ENCODE peak calls at places on chromosomes 1 and 21, in ten cellular contexts. Q is colonic mucosa; J is CD4-positive, alpha-beta T cell; D is fibroblast of lung; O is astrocyte of the spinal cord; U is adrenal gland; C is stomach; H is neural crest cell; E is AG10803; S is cardiac muscle cell. K is an unnamed sample.

GRCh38 chr1:167122568-167122967 is 28.7 kb downstream of the STYXL2 start:
- DNase-seq in Q (no peak), J (no peak), D (no peak), O (no peak), U (no peak), C (no peak), H (no peak), E (no peak), S (no peak), K (no peak)

GRCh38 chr21:45152265-45152746 is 77.9 kb downstream of the ADARB1 start:
- DNase-seq in Q (peak), J (peak), D (no peak), O (peak), U (peak), C (peak), H (peak), E (no peak), S (no peak), K (no peak)

GRCh38 chr1:54507471-54507870 is 40.6 kb upstream of the ACOT11 start:
- DNase-seq in Q (no peak), J (no peak), D (no peak), O (no peak), U (no peak), C (no peak), H (no peak), E (no peak), S (no peak), K (no peak)

GRCh38 chr1:119808972-119809550 is 2.2 kb downstream of the REG4 start:
- DNase-seq in Q (peak), J (peak), D (peak), O (peak), U (peak), C (peak), H (peak), E (peak), S (peak), K (peak)

GRCh38 chr1:245807306-245807705 is 652.5 kb downstream of the KIF26B start:
- DNase-seq in Q (no peak), J (no peak), D (no peak), O (peak), U (no peak), C (no peak), H (no peak), E (peak), S (peak), K (no peak)

GRCh38 chr1:16109571-16109970 is 36.1 kb upstream of the FAM131C start:
- DNase-seq in Q (no peak), J (no peak), D (no peak), O (no peak), U (no peak), C (no peak), H (no peak), E (no peak), S (no peak), K (no peak)

GRCh38 chr1:43372172-43372571 is 4.4 kb upstream of the ELOVL1 start:
- DNase-seq in Q (no peak), J (no peak), D (no peak), O (no peak), U (no peak), C (no peak), H (no peak), E (no peak), S (no peak), K (no peak)

GRCh38 chr1:109467301-109467777 is 993 bp downstream of the SYPL2 start:
- DNase-seq in Q (no peak), J (no peak), D (no peak), O (no peak), U (no peak), C (no peak), H (no peak), E (no peak), S (no peak), K (no peak)

GRCh38 chr1:224637510-224637909 is 21.4 kb downstream of the CNIH3 start:
- DNase-seq in Q (no peak), J (no peak), D (peak), O (peak), U (no peak), C (no peak), H (no peak), E (peak), S (peak), K (no peak)

GRCh38 chr1:248863011-248863881 is 4.4 kb upstream of the ZNF692 start:
- DNase-seq in Q (peak), J (peak), D (peak), O (peak), U (peak), C (peak), H (peak), E (peak), S (peak), K (peak)

GRCh38 chr1:17861685-17862084 is 106.6 kb downstream of the ACTL8 start:
- DNase-seq in Q (no peak), J (no peak), D (no peak), O (peak), U (no peak), C (no peak), H (no peak), E (no peak), S (peak), K (no peak)

GRCh38 chr1:53949023-53949611 is 3.0 kb downstream of the LRRC42 start:
- DNase-seq in Q (peak), J (no peak), D (peak), O (peak), U (no peak), C (no peak), H (peak), E (peak), S (peak), K (no peak)

GRCh38 chr1:184270556-184270955 is 116.3 kb upstream of the C1orf21 start:
- DNase-seq in Q (no peak), J (no peak), D (no peak), O (no peak), U (no peak), C (no peak), H (no peak), E (peak), S (no peak), K (no peak)

GRCh38 chr1:119384591-119384990 is 16.0 kb downstream of the HAO2 start:
- DNase-seq in Q (no peak), J (no peak), D (no peak), O (no peak), U (peak), C (no peak), H (no peak), E (no peak), S (no peak), K (no peak)

GRCh38 chr1:232307299-232307698 is 322.6 kb downstream of the SIPA1L2 start:
- DNase-seq in Q (no peak), J (no peak), D (no peak), O (peak), U (no peak), C (no peak), H (no peak), E (no peak), S (no peak), K (no peak)

GRCh38 chr1:245500546-245500945 is 345.8 kb downstream of the KIF26B start:
- DNase-seq in Q (no peak), J (no peak), D (peak), O (peak), U (peak), C (no peak), H (no peak), E (peak), S (peak), K (no peak)

GRCh38 chr1:178693368-178693767 is 31.7 kb upstream of the RALGPS2 start:
- DNase-seq in Q (no peak), J (no peak), D (peak), O (no peak), U (no peak), C (no peak), H (no peak), E (no peak), S (peak), K (no peak)

GRCh38 chr1:234743866-234744581 is 134.0 kb upstream of the IRF2BP2 start:
- DNase-seq in Q (no peak), J (no peak), D (peak), O (peak), U (no peak), C (no peak), H (no peak), E (no peak), S (peak), K (no peak)
- TF ChIP-seq CTCF in Q (no peak), J (no peak), D (no peak), O (peak), U (no peak), C (no peak), H (no peak), E (peak), S (peak), K (no peak)

DNA sequence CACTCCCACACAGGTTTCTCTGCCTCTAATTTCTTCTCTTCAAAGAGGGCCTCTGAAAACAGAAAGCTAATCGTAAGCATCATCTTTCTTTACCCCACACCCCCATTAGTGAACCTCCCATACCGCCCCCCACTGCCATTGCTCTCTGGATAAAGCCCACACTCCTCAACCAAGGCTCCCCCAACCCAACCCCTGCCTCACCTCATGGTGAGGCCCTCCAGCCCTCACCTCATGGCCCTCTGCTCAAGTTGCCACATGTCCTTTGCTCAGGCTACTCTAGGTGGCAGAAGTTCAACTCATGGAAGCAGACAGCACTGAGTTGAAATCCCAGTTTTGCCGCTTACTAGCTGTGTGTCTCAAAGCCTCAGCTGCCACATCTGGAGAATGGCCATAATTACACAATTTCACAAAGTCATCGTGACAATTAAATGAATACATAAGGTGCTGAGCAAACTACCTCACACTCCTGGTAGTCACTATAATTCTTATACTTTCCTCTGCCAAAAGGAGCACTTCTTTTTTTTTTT is 18.2 kb upstream of the WASF2 start:
- DNase-seq in Q (no peak), J (no peak), D (no peak), O (no peak), U (no peak), C (no peak), H (no peak), E (peak), S (no peak), K (peak)
- TF ChIP-seq CTCF in Q (no peak), J (no peak), D (no peak), O (peak), U (no peak), C (no peak), H (no peak), E (no peak), S (no peak), K (no peak)

GRCh38 chr1:27392778-27393635 is 585 bp downstream of the GPR3 start:
- DNase-seq in Q (no peak), J (no peak), D (no peak), O (no peak), U (no peak), C (no peak), H (no peak), E (no peak), S (no peak), K (no peak)

GRCh38 chr1:27392096-27392777 is at the start of gene GPR3:
- DNase-seq in Q (peak), J (peak), D (peak), O (peak), U (peak), C (peak), H (peak), E (peak), S (peak), K (peak)

GRCh38 chr1:27394282-27394658 is 1.8 kb downstream of the GPR3 start:
- DNase-seq in Q (no peak), J (no peak), D (no peak), O (no peak), U (no peak), C (no peak), H (no peak), E (no peak), S (no peak), K (no peak)

GRCh38 chr1:27393641-27394281 is 1.3 kb downstream of the GPR3 start:
- DNase-seq in Q (no peak), J (no peak), D (no peak), O (no peak), U (no peak), C (no peak), H (no peak), E (no peak), S (no peak), K (no peak)

GRCh38 chr1:27391511-27392095 is 819 bp upstream of the GPR3 start:
- DNase-seq in Q (peak), J (no peak), D (peak), O (no peak), U (peak), C (peak), H (no peak), E (no peak), S (peak), K (no peak)
- TF ChIP-seq CTCF in Q (no peak), J (no peak), D (no peak), O (no peak), U (no peak), C (no peak), H (no peak), E (no peak), S (no peak), K (no peak)

DNA sequence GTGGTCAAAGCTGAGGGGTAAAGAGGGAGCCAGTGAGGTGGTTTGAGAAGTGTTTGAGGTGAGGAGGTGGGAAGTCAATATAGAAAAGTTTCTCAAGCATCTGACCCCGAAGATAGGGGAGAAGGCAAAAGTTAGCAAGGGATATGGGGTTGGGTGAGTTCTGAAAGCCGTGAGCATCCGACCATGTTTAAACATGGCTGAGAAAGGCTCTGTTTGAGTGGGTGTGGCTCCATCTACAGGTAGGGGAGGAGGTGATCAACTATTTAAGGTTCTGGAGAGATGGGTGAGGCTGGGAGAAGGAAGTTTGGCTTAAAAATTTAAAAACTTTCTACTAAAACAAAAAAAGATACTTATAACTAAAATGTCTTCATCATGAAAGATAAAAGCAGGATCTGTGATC is 273.8 kb downstream of the KCNJ6 start:
- DNase-seq in Q (no peak), J (no peak), D (no peak), O (no peak), U (no peak), C (no peak), H (no peak), E (no peak), S (no peak), K (no peak)
- TF ChIP-seq CTCF in Q (no peak), J (peak), D (no peak), O (peak), U (no peak), C (no peak), H (peak), E (no peak), S (no peak), K (peak)